ENCODE peak calls at places on chromosomes 12 and 14, in six cellular contexts. U, M, V, Q, R and F are unnamed samples.

GRCh38 chr12:68896881-68897540 is 36.0 kb downstream of the CPM start:
- DNase-seq in M (no peak), Q (no peak), V (no peak), R (no peak), U (no peak), F (no peak)

GRCh38 chr12:107670999-107671643 is 14.5 kb upstream of the PWP1 start:
- DNase-seq in R (no peak), U (no peak), M (peak), Q (no peak), V (peak), F (no peak)

GRCh38 chr14:93056840-93057585 is 58.7 kb downstream of the ITPK1 start:
- DNase-seq in Q (no peak), M (no peak), U (no peak), V (no peak), R (no peak), F (no peak)

GRCh38 chr12:102811125-102811737 is 105.8 kb downstream of the PAH start:
- DNase-seq in M (peak), V (peak), R (peak), U (no peak), Q (no peak), F (no peak)

GRCh38 chr12:111451649-111452129 is 46.0 kb downstream of the SH2B3 start:
- DNase-seq in M (no peak), Q (no peak), R (no peak), V (peak), U (no peak), F (no peak)

GRCh38 chr12:125203145-125203765 is 138.0 kb downstream of the AACS start:
- DNase-seq in Q (no peak), M (no peak), U (no peak), R (no peak), V (no peak), F (no peak)

GRCh38 chr12:13210543-13211190 is 14.1 kb downstream of the EMP1 start:
- DNase-seq in Q (no peak), U (no peak), V (no peak), R (no peak), M (no peak), F (no peak)

GRCh38 chr12:89450922-89451321 is 73.7 kb downstream of the GALNT4 start:
- DNase-seq in U (no peak), M (no peak), V (no peak), Q (no peak), R (no peak), F (peak)

GRCh38 chr12:2752676-2753371 is 41.9 kb upstream of the FKBP4 start:
- DNase-seq in V (no peak), U (peak), R (peak), M (peak), Q (peak), F (peak)

GRCh38 chr14:100662850-100663527 is 63.7 kb upstream of the DLK1 start:
- DNase-seq in U (peak), M (peak), R (no peak), V (peak), Q (peak), F (peak)